ENCODE peak calls at places on chromosomes 7 and 10, in six cellular contexts. One of them, this sample, is unnamed.

GRCh38 chr10:124701881-124702656 is 42.1 kb downstream of the FAM53B start:
- DNase-seq in CD8-positive, alpha-beta T cell: no peak
- DNase-seq in GM06990: no peak
- DNase-seq in transverse colon: peak; percentile 44
- DNase-seq in right atrium auricular region: no peak
- DNase-seq in astrocyte of the spinal cord: peak; percentile 50
- DNase-seq in this sample: no peak

GRCh38 chr7:132738254-132738653 is 162.0 kb upstream of the PLXNA4 start:
- DNase-seq in CD8-positive, alpha-beta T cell: no peak
- DNase-seq in GM06990: no peak
- DNase-seq in transverse colon: no peak
- DNase-seq in right atrium auricular region: no peak
- DNase-seq in astrocyte of the spinal cord: peak; percentile 95
- DNase-seq in this sample: peak; percentile 57

GRCh38 chr7:35485436-35485835 is 209.5 kb downstream of the HERPUD2 start:
- DNase-seq in CD8-positive, alpha-beta T cell: no peak
- DNase-seq in GM06990: no peak
- DNase-seq in transverse colon: no peak
- DNase-seq in right atrium auricular region: no peak
- DNase-seq in astrocyte of the spinal cord: no peak
- DNase-seq in this sample: no peak

GRCh38 chr10:98539578-98539977 is 92.8 kb upstream of the HPS1 start:
- DNase-seq in CD8-positive, alpha-beta T cell: no peak
- DNase-seq in GM06990: no peak
- DNase-seq in transverse colon: no peak
- DNase-seq in right atrium auricular region: no peak
- DNase-seq in astrocyte of the spinal cord: no peak
- DNase-seq in this sample: no peak

GRCh38 chr7:94594882-94595281 is 61.1 kb downstream of the SGCE start:
- DNase-seq in CD8-positive, alpha-beta T cell: no peak
- DNase-seq in GM06990: no peak
- DNase-seq in transverse colon: no peak
- DNase-seq in right atrium auricular region: no peak
- DNase-seq in astrocyte of the spinal cord: no peak
- DNase-seq in this sample: no peak

GRCh38 chr10:4532467-4532866 is 293.5 kb upstream of the AKR1E2 start:
- DNase-seq in CD8-positive, alpha-beta T cell: no peak
- DNase-seq in GM06990: no peak
- DNase-seq in transverse colon: no peak
- DNase-seq in right atrium auricular region: no peak
- DNase-seq in astrocyte of the spinal cord: peak; percentile 50
- DNase-seq in this sample: no peak

GRCh38 chr10:93751074-93751572 is 6.6 kb upstream of the LGI1 start:
- DNase-seq in CD8-positive, alpha-beta T cell: no peak
- DNase-seq in GM06990: no peak
- DNase-seq in transverse colon: no peak
- DNase-seq in right atrium auricular region: no peak
- DNase-seq in astrocyte of the spinal cord: no peak
- DNase-seq in this sample: no peak

GRCh38 chr7:132276986-132277716 is 299.1 kb downstream of the PLXNA4 start:
- DNase-seq in CD8-positive, alpha-beta T cell: no peak
- DNase-seq in GM06990: no peak
- DNase-seq in transverse colon: no peak
- DNase-seq in right atrium auricular region: no peak
- DNase-seq in astrocyte of the spinal cord: no peak
- DNase-seq in this sample: peak; percentile 70

GRCh38 chr7:150409300-150410030 is 30.3 kb downstream of the ZNF775 start:
- DNase-seq in CD8-positive, alpha-beta T cell: no peak
- DNase-seq in GM06990: no peak
- DNase-seq in transverse colon: peak; percentile 7
- DNase-seq in right atrium auricular region: no peak
- DNase-seq in astrocyte of the spinal cord: no peak
- DNase-seq in this sample: no peak

GRCh38 chr10:12656518-12657142 is 307.3 kb downstream of the CAMK1D start:
- DNase-seq in CD8-positive, alpha-beta T cell: no peak
- DNase-seq in GM06990: no peak
- DNase-seq in transverse colon: no peak
- DNase-seq in right atrium auricular region: no peak
- DNase-seq in astrocyte of the spinal cord: peak; percentile 75
- DNase-seq in this sample: peak; percentile 41

GRCh38 chr7:40298421-40298820 is 163.6 kb downstream of the SUGCT start:
- DNase-seq in CD8-positive, alpha-beta T cell: no peak
- DNase-seq in GM06990: no peak
- DNase-seq in transverse colon: no peak
- DNase-seq in right atrium auricular region: no peak
- DNase-seq in astrocyte of the spinal cord: peak; percentile 91
- DNase-seq in this sample: no peak

GRCh38 chr10:22894714-22895113 is 33.1 kb upstream of the ARMC3 start:
- DNase-seq in CD8-positive, alpha-beta T cell: no peak
- DNase-seq in GM06990: no peak
- DNase-seq in transverse colon: no peak
- DNase-seq in right atrium auricular region: no peak
- DNase-seq in astrocyte of the spinal cord: no peak
- DNase-seq in this sample: no peak

GRCh38 chr10:19719320-19719719 is 96.9 kb upstream of the PLXDC2 start:
- DNase-seq in CD8-positive, alpha-beta T cell: no peak
- DNase-seq in GM06990: no peak
- DNase-seq in transverse colon: no peak
- DNase-seq in right atrium auricular region: no peak
- DNase-seq in astrocyte of the spinal cord: peak; percentile 95
- DNase-seq in this sample: no peak

GRCh38 chr7:47758546-47758945 is 176.6 kb upstream of the TNS3 start:
- DNase-seq in CD8-positive, alpha-beta T cell: no peak
- DNase-seq in GM06990: no peak
- DNase-seq in transverse colon: no peak
- DNase-seq in right atrium auricular region: no peak
- DNase-seq in astrocyte of the spinal cord: peak; percentile 33
- DNase-seq in this sample: no peak

GRCh38 chr7:92880212-92881090 is 44.1 kb upstream of the CDK6 start:
- DNase-seq in CD8-positive, alpha-beta T cell: no peak
- DNase-seq in GM06990: no peak
- DNase-seq in transverse colon: no peak
- DNase-seq in right atrium auricular region: no peak
- DNase-seq in astrocyte of the spinal cord: no peak
- DNase-seq in this sample: no peak

GRCh38 chr7:32587431-32587948 is 92.2 kb downstream of the AVL9 start:
- DNase-seq in CD8-positive, alpha-beta T cell: no peak
- DNase-seq in GM06990: no peak
- DNase-seq in transverse colon: no peak
- DNase-seq in right atrium auricular region: no peak
- DNase-seq in astrocyte of the spinal cord: peak; percentile 91
- DNase-seq in this sample: no peak

GRCh38 chr10:49202266-49202665 is 14.1 kb upstream of the TMEM273 start:
- DNase-seq in CD8-positive, alpha-beta T cell: no peak
- DNase-seq in GM06990: no peak
- DNase-seq in transverse colon: no peak
- DNase-seq in right atrium auricular region: no peak
- DNase-seq in astrocyte of the spinal cord: no peak
- DNase-seq in this sample: no peak

GRCh38 chr7:11743016-11743415 is 89.0 kb downstream of the THSD7A start:
- DNase-seq in CD8-positive, alpha-beta T cell: no peak
- DNase-seq in GM06990: no peak
- DNase-seq in transverse colon: no peak
- DNase-seq in right atrium auricular region: no peak
- DNase-seq in astrocyte of the spinal cord: no peak
- DNase-seq in this sample: no peak

GRCh38 chr7:154419344-154419743 is 367.1 kb downstream of the DPP6 start:
- DNase-seq in CD8-positive, alpha-beta T cell: no peak
- DNase-seq in GM06990: no peak
- DNase-seq in transverse colon: no peak
- DNase-seq in right atrium auricular region: no peak
- DNase-seq in astrocyte of the spinal cord: no peak
- DNase-seq in this sample: no peak

GRCh38 chr10:113151178-113151577 is 201.1 kb downstream of the TCF7L2 start:
- DNase-seq in CD8-positive, alpha-beta T cell: no peak
- DNase-seq in GM06990: no peak
- DNase-seq in transverse colon: no peak
- DNase-seq in right atrium auricular region: no peak
- DNase-seq in astrocyte of the spinal cord: no peak
- DNase-seq in this sample: no peak

GRCh38 chr10:472241-472910 is 217.1 kb downstream of the DIP2C start:
- DNase-seq in CD8-positive, alpha-beta T cell: no peak
- DNase-seq in GM06990: no peak
- DNase-seq in transverse colon: no peak
- DNase-seq in right atrium auricular region: no peak
- DNase-seq in astrocyte of the spinal cord: no peak
- DNase-seq in this sample: no peak

GRCh38 chr7:7536396-7537019 is 835 bp upstream of the COL28A1 start:
- DNase-seq in CD8-positive, alpha-beta T cell: no peak
- DNase-seq in GM06990: no peak
- DNase-seq in transverse colon: no peak
- DNase-seq in right atrium auricular region: no peak
- DNase-seq in astrocyte of the spinal cord: no peak
- DNase-seq in this sample: no peak

GRCh38 chr10:90930070-90930837 is 9.4 kb upstream of the ANKRD1 start:
- DNase-seq in CD8-positive, alpha-beta T cell: no peak
- DNase-seq in GM06990: no peak
- DNase-seq in transverse colon: no peak
- DNase-seq in right atrium auricular region: no peak
- DNase-seq in astrocyte of the spinal cord: peak; percentile 92
- DNase-seq in this sample: no peak

GRCh38 chr7:86920154-86920553 is 139.3 kb downstream of the ELAPOR2 start:
- DNase-seq in CD8-positive, alpha-beta T cell: no peak
- DNase-seq in GM06990: no peak
- DNase-seq in transverse colon: no peak
- DNase-seq in right atrium auricular region: no peak
- DNase-seq in astrocyte of the spinal cord: no peak
- DNase-seq in this sample: no peak

GRCh38 chr7:86916277-86916825 is 143.1 kb downstream of the ELAPOR2 start:
- DNase-seq in CD8-positive, alpha-beta T cell: no peak
- DNase-seq in GM06990: no peak
- DNase-seq in transverse colon: no peak
- DNase-seq in right atrium auricular region: no peak
- DNase-seq in astrocyte of the spinal cord: no peak
- DNase-seq in this sample: no peak

GRCh38 chr7:86914468-86915054 is 144.9 kb downstream of the ELAPOR2 start:
- DNase-seq in CD8-positive, alpha-beta T cell: no peak
- DNase-seq in GM06990: no peak
- DNase-seq in transverse colon: no peak
- DNase-seq in right atrium auricular region: no peak
- DNase-seq in astrocyte of the spinal cord: peak; percentile 19
- DNase-seq in this sample: no peak

GRCh38 chr7:86913709-86914108 is 145.7 kb downstream of the ELAPOR2 start:
- DNase-seq in CD8-positive, alpha-beta T cell: no peak
- DNase-seq in GM06990: no peak
- DNase-seq in transverse colon: no peak
- DNase-seq in right atrium auricular region: no peak
- DNase-seq in astrocyte of the spinal cord: peak; percentile 20
- DNase-seq in this sample: no peak

DNA sequence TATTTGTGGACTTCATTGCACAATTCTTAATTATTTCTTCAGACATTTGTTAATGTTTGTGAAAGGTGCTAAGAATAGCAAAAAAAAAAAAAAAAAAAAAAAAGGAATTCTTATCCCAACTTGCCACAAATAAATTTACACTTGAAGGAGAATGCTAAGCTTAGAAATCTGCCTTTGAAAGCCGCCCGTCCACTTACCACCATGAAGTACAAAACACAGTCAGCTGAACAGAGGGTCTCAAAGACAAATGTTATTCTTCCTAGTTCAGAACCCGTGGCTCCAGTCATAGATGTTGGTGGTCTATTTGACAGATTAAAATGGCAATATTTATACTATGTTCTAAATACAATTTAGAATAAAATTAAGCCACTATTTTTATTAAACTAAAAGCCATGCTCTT is 141.2 kb downstream of the ELAPOR2 start:
- DNase-seq in CD8-positive, alpha-beta T cell: no peak
- DNase-seq in GM06990: no peak
- DNase-seq in transverse colon: no peak
- DNase-seq in right atrium auricular region: no peak
- DNase-seq in astrocyte of the spinal cord: no peak
- DNase-seq in this sample: no peak
- H3K4me3 ChIP-seq in CD8-positive, alpha-beta T cell: no peak overlapping the region
- H3K4me3 ChIP-seq in GM06990: no peak overlapping the region
- H3K4me3 ChIP-seq in transverse colon: no peak overlapping the region
- H3K4me3 ChIP-seq in right atrium auricular region: no peak overlapping the region
- H3K4me3 ChIP-seq in astrocyte of the spinal cord: no peak overlapping the region
- H3K4me3 ChIP-seq in this sample: no peak overlapping the region

DNA sequence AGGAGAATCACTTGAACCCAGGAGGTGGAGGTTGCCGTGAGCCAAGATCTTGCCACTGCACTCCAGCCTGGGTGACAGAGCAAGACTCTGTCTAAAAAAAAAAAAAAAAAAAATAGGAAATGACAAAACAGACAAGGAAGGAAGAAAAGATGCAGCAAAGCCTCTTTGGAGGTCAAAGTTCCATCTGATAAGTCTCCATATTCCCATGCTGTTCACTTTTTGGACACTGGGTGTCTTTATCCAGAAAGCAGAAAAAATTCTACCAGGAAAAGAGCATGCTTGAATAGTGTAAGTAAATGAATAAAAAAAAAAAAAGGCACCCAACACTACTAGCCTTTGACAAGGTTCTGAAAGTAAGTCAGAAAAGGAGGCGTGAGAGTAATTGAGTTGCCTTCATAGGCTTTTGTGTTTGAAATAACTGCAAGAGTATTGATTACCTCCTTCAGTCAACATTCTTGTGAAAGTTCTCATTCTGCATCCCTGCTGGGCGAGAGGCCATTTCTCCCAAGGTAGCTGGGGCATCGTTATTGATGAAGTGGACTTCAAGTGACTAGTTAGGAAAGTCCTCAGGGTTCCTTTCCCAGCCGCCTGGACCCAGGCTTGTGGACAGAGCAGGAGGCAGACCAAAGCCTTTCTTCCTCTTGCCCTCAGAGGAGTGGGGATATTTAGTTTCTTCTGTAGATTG is 133.3 kb upstream of the KIF5B start:
- DNase-seq in CD8-positive, alpha-beta T cell: no peak
- DNase-seq in GM06990: no peak
- DNase-seq in transverse colon: no peak
- DNase-seq in right atrium auricular region: no peak
- DNase-seq in astrocyte of the spinal cord: peak; percentile 34
- DNase-seq in this sample: no peak
- TF ChIP-seq CTCF in CD8-positive, alpha-beta T cell: no peak
- TF ChIP-seq CTCF in GM06990: no peak
- TF ChIP-seq CTCF in transverse colon: peak; percentile 62
- TF ChIP-seq CTCF in right atrium auricular region: no peak
- TF ChIP-seq CTCF in astrocyte of the spinal cord: peak; percentile 31
- TF ChIP-seq CTCF in this sample: peak; percentile 39

DNA sequence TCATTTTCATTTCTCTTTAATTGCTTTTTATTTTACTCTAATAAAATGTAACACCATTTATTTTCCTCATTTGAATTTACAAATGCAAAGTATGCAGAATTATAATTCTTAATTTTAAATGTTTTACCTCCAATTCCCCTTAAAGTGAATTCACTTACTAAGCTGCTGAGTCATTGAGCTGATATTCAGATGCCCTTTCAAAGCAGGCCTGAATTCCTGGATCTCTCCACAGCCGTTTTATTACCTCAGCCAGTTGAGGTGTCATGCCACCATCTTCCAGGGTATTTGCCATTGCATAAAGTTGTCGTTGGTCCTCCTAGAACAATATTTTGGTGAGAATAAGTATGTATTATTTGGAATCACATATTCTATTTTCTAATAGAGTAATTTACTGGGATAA is 33.2 kb downstream of the GNAT3 start:
- DNase-seq in CD8-positive, alpha-beta T cell: no peak
- DNase-seq in GM06990: no peak
- DNase-seq in transverse colon: no peak
- DNase-seq in right atrium auricular region: no peak
- DNase-seq in astrocyte of the spinal cord: peak; percentile 64
- DNase-seq in this sample: peak; percentile 33
- H3K4me3 ChIP-seq in CD8-positive, alpha-beta T cell: no peak overlapping the region
- H3K4me3 ChIP-seq in GM06990: no peak overlapping the region
- H3K4me3 ChIP-seq in transverse colon: no peak overlapping the region
- H3K4me3 ChIP-seq in right atrium auricular region: no peak overlapping the region
- H3K4me3 ChIP-seq in astrocyte of the spinal cord: no peak overlapping the region
- H3K4me3 ChIP-seq in this sample: no peak overlapping the region

GRCh38 chr7:24440851-24441250 is 132.4 kb upstream of the PALS2 start:
- DNase-seq in CD8-positive, alpha-beta T cell: no peak
- DNase-seq in GM06990: no peak
- DNase-seq in transverse colon: no peak
- DNase-seq in right atrium auricular region: no peak
- DNase-seq in astrocyte of the spinal cord: peak; percentile 1
- DNase-seq in this sample: no peak
- TF ChIP-seq CTCF in CD8-positive, alpha-beta T cell: no peak
- TF ChIP-seq CTCF in GM06990: no peak
- TF ChIP-seq CTCF in transverse colon: no peak
- TF ChIP-seq CTCF in right atrium auricular region: no peak
- TF ChIP-seq CTCF in astrocyte of the spinal cord: no peak
- TF ChIP-seq CTCF in this sample: no peak

This sample was measured in epithelial cell of proximal tubule.